ENCODE peak calls at places on chromosomes 11 and 22, in four cellular contexts. P, I, B and W are unnamed samples.

GRCh38 chr22:42074153-42074750 is at the start of gene PHETA2:
- DNase-seq in P (peak; percentile 31), I (peak; percentile 68), B (no peak), W (no peak)

GRCh38 chr11:106668147-106668546 is 350.1 kb downstream of the GUCY1A2 start:
- DNase-seq in P (peak; percentile 30), I (no peak), B (peak; percentile 41), W (peak; percentile 9)

GRCh38 chr22:25364736-25365241 is 145.3 kb downstream of the CRYBB2 start:
- DNase-seq in P (no peak), I (no peak), B (no peak), W (no peak)

GRCh38 chr11:71268706-71269321 is 16.4 kb upstream of the SHANK2 start:
- DNase-seq in P (no peak), I (no peak), B (no peak), W (no peak)

GRCh38 chr22:23180301-23180892 is at the start of gene BCR:
- DNase-seq in P (peak; percentile 67), I (peak; percentile 79), B (no peak), W (no peak)

GRCh38 chr22:45861259-45861658 is 115.7 kb downstream of the WNT7B start:
- DNase-seq in P (no peak), I (no peak), B (no peak), W (no peak)

GRCh38 chr11:46296520-46297448 is 19.3 kb downstream of the CREB3L1 start:
- DNase-seq in P (peak; percentile 80), I (peak; percentile 65), B (peak; percentile 71), W (peak; percentile 81)

GRCh38 chr11:71183878-71184277 is 68.5 kb downstream of the SHANK2 start:
- DNase-seq in P (no peak), I (no peak), B (no peak), W (no peak)

GRCh38 chr11:62337682-62338181 is 484 bp downstream of the ASRGL1 start:
- DNase-seq in P (no peak), I (peak; percentile 19), B (no peak), W (no peak)

GRCh38 chr11:19228956-19229355 is 11.8 kb downstream of the E2F8 start:
- DNase-seq in P (no peak), I (no peak), B (no peak), W (no peak)

GRCh38 chr11:26842883-26843282 is 121.0 kb upstream of the SLC5A12 start:
- DNase-seq in P (no peak), I (no peak), B (no peak), W (no peak)

DNA sequence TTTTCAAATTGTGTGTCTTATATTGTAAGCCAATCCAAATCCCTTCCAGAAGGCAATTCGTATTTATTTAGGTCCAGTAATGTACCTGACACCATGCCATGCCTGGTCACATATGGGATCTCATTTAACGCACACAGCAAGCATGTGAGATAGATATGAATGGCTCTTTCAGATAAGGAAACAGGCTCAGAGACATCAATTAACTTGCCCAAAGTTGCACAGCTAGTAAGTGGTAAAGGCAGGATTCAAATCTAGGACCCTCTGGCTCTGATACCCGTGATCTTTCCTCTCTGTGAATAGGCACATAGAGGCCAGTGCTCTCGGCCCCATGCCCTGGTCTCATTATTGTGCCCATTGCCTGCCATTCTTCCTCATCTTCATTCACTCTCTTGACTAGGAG is 34.3 kb downstream of the KCNJ4 start:
- DNase-seq in P (no peak), I (no peak), B (no peak), W (no peak)
- TF ChIP-seq CTCF in P (no peak), I (no peak), B (no peak), W (no peak)

GRCh38 chr11:118609380-118610219 is 2.2 kb downstream of the PHLDB1 start:
- DNase-seq in P (no peak), I (peak; percentile 36), B (no peak), W (no peak)
- H3K4me3 ChIP-seq in P (peak overlapping the region; percentile 83), I (peak overlapping the region; percentile 69), B (peak overlapping the region; percentile 84), W (peak overlapping the region; percentile 80)

DNA sequence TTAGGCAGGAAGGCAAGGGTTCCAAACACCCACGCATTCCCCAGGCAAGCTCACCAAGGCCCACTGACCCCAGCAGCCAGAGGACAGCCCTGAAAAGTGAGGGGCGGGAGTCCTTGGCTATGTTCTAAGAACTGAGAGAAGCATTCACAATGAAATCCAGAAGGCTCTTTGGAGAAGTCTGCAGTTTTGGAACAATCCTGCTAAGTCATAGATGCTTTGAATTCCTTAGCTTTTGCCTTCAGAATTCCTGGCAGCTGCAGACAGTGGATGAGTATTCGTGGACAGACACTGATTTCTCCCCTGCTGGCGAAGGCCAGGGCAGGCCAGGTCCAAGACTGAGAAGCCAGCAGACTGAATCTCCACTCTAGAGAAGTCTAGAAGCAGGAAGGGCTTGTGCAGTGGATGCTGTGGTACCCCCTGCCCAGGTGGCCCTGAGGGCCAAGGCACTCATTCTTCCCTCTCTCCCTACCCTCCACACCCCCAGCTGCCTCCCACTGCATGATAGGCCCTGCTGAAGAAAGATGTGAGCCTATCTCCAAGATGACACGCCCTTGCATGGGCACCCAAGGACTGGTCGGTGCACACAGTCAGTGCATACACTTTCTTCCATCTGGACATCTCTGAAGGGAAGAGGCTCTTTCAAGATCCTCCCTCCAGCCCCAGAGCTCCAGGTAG is 133.2 kb upstream of the TEAD1 start:
- DNase-seq in P (peak; percentile 87), I (no peak), B (no peak), W (peak; percentile 83)
- TF ChIP-seq CTCF in P (peak; percentile 54), I (no peak), B (peak; percentile 49), W (peak; percentile 65)

GRCh38 chr11:69424748-69425147 is 56.7 kb upstream of the LINC01488 start:
- DNase-seq in P (no peak), I (no peak), B (no peak), W (no peak)
- H3K4me3 ChIP-seq in P (no peak overlapping the region), I (no peak overlapping the region), B (no peak overlapping the region), W (no peak overlapping the region)

DNA sequence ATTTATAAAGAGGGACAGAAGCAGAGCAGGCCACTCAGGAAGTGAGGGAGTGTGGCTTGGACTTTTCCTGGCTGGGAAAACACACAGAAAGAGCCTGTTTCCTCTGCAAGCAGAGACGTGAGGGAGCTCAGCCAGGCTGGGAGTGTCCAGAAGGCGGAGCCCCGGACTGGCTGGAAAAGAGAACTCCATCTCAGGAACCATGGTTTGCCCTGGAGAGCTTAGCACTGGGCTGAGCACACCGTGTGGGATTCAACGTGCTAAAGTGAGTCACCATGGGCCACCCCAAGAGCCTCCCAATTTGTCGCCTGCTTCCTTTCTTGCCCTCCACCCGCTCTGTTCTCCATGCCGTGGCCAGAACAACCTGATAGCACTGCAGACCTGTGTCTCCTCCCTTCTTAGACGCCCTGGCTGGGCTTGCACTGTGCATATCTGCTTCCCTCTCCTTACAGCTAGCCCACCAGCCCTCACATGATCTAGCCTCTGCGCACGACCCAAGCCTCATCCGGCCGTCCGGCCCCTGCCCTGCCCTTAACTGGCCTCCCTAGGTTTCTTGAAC is 51.8 kb downstream of the GALNT18 start:
- DNase-seq in P (no peak), I (peak; percentile 70), B (peak; percentile 29), W (no peak)
- TF ChIP-seq CTCF in P (no peak), I (peak; percentile 39), B (no peak), W (no peak)